ENCODE peak calls at places on chromosomes 4 and X, in four cellular contexts. H is CD4-positive, alpha-beta T cell; T is CD14-positive monocyte; K is pancreas. F is an unnamed sample.

GRCh38 chrX:122196338-122196737 is 987.7 kb upstream of the GRIA3 start:
- DNase-seq in H (no peak), T (no peak), K (no peak), F (no peak)

GRCh38 chrX:111543212-111543762 is 31.8 kb downstream of the SERTM2 start:
- DNase-seq in H (no peak), T (no peak), K (no peak), F (no peak)

GRCh38 chr4:37693450-37694190 is 7.4 kb upstream of the RELL1 start:
- DNase-seq in H (no peak), T (no peak), K (no peak), F (no peak)

GRCh38 chr4:36320130-36320902 is 38.9 kb downstream of the DTHD1 start:
- DNase-seq in H (no peak), T (no peak), K (no peak), F (no peak)

GRCh38 chrX:52422884-52423283 is 54.1 kb downstream of the XAGE2 start:
- DNase-seq in H (no peak), T (no peak), K (no peak), F (no peak)

GRCh38 chr4:6582889-6583504 is 8.0 kb downstream of the MAN2B2 start:
- DNase-seq in H (no peak), T (no peak), K (no peak), F (no peak)

GRCh38 chr4:5678977-5679376 is 29.4 kb downstream of the EVC2 start:
- DNase-seq in H (no peak), T (no peak), K (no peak), F (no peak)

GRCh38 chr4:147103403-147103946 is 157.8 kb upstream of the TTC29 start:
- DNase-seq in H (no peak), T (no peak), K (no peak), F (peak)

GRCh38 chrX:79036152-79036551 is 91.0 kb downstream of the P2RY10 start:
- DNase-seq in H (no peak), T (no peak), K (no peak), F (no peak)

GRCh38 chrX:53379008-53379710 is 43.3 kb downstream of the SMC1A start:
- DNase-seq in H (no peak), T (no peak), K (no peak), F (no peak)

GRCh38 chr4:41141910-41142309 is 72.4 kb downstream of the APBB2 start:
- DNase-seq in H (no peak), T (no peak), K (no peak), F (no peak)

GRCh38 chr4:45971108-45971507 is 152.7 kb downstream of the GABRG1 start:
- DNase-seq in H (no peak), T (no peak), K (no peak), F (no peak)

GRCh38 chrX:47231167-47231566 is 1.6 kb upstream of the USP11 start:
- DNase-seq in H (no peak), T (no peak), K (no peak), F (no peak)

GRCh38 chr4:8860892-8861575 is 10.6 kb downstream of the HMX1 start:
- DNase-seq in H (no peak), T (no peak), K (no peak), F (no peak)

GRCh38 chr4:185215261-185215660 is 5.9 kb downstream of the SNX25 start:
- DNase-seq in H (no peak), T (no peak), K (no peak), F (no peak)

GRCh38 chr4:113790478-113790877 is 28.9 kb upstream of the CAMK2D start:
- DNase-seq in H (no peak), T (no peak), K (no peak), F (no peak)

GRCh38 chrX:12947545-12948235 is 27.2 kb upstream of the TMSB4X start:
- DNase-seq in H (no peak), T (no peak), K (no peak), F (no peak)

GRCh38 chrX:130079824-130080406 is 30.4 kb downstream of the ELF4 start:
- DNase-seq in H (peak), T (no peak), K (peak), F (no peak)

GRCh38 chr4:24775209-24775608 is 20.2 kb upstream of the SOD3 start:
- DNase-seq in H (no peak), T (no peak), K (no peak), F (no peak)

GRCh38 chrX:74065831-74066390 is 238.1 kb upstream of the ZCCHC13 start:
- DNase-seq in H (no peak), T (no peak), K (no peak), F (no peak)

GRCh38 chrX:146614693-146615524 is 194.7 kb upstream of the CXorf51B start:
- DNase-seq in H (no peak), T (no peak), K (no peak), F (no peak)

GRCh38 chr4:112214397-112215264 is 17.0 kb upstream of the AP1AR start:
- DNase-seq in H (no peak), T (no peak), K (no peak), F (no peak)

GRCh38 chr4:38237139-38237538 is 276.9 kb downstream of the PTTG2 start:
- DNase-seq in H (no peak), T (no peak), K (no peak), F (no peak)

GRCh38 chr4:43356786-43357185 is 464.3 kb downstream of the GRXCR1 start:
- DNase-seq in H (no peak), T (no peak), K (no peak), F (no peak)

GRCh38 chr4:118032691-118033090 is 1.6 kb upstream of the NDST3 start:
- DNase-seq in H (no peak), T (no peak), K (no peak), F (no peak)

GRCh38 chr4:155854597-155855226 is 11.4 kb downstream of the ASIC5 start:
- DNase-seq in H (no peak), T (no peak), K (no peak), F (no peak)

GRCh38 chr4:7732263-7732662 is 207.4 kb downstream of the AFAP1 start:
- DNase-seq in H (no peak), T (no peak), K (no peak), F (no peak)

GRCh38 chrX:48802813-48803261 is 970 bp downstream of the HDAC6 start:
- DNase-seq in H (no peak), T (no peak), K (no peak), F (no peak)

GRCh38 chr4:140633951-140634350 is 65.2 kb upstream of the UCP1 start:
- DNase-seq in H (no peak), T (no peak), K (no peak), F (no peak)

GRCh38 chr4:77697860-77698599 is 92.4 kb downstream of the CXCL13 start:
- DNase-seq in H (no peak), T (no peak), K (peak), F (no peak)
- TF ChIP-seq CTCF in H (no peak), T (no peak), K (no peak), F (peak)

DNA sequence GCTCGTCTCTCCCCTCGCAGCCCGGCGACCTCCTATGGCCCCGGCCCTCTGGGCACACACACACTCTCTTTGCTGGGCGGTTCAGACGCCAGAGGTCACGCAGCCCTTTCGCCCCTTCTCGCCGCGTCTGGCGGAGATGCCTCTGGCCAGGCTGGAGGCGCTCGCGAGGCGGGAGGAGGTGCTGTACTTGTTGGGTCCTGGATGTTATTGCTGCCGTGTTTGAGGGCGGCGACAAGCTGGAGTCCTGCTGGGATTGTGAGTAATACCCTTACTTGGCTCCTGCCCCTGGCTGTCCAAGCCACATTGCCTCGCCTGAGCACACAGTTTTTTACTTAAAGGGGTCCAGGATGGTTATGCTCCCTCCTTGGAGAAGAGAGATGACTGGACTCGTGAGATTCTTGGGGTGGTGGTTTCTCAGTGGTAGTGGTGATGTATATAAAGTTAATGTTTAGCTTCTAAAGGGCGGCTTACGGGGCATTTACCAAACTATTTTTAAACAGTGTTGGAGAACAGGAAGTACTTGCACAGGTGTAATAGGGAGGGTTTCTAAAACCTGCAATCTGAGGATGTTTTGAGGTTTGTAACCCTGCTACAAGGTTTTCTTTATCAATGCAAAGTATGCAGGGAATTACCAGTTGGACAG is 572 bp downstream of the USP53 start:
- DNase-seq in H (peak), T (peak), K (peak), F (peak)
- TF ChIP-seq CTCF in H (no peak), T (no peak), K (no peak), F (peak)

DNA sequence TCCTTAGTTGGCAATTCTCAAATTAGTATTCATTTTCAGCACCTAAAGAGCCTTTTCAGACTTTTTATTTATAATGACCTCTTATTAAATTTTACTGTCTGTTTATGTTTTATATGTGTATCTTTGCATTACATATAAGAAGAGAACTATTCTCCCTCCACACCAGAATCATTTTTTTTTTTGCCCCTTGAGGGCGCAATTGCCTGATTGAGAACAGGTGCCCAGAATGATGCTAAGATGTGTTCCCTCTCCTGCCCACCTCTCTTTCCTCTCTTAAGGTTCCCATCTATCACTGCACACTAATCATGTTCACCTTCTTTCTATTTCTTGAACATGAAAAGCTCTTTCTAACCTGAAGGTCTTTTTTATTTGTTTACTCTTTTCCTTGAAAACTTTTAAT is 44.2 kb upstream of the ADAM29 start:
- DNase-seq in H (no peak), T (no peak), K (no peak), F (no peak)
- TF ChIP-seq CTCF in H (no peak), T (no peak), K (no peak), F (peak)

GRCh38 chrX:136275553-136275952 is 24.4 kb upstream of the MAP7D3 start:
- DNase-seq in H (no peak), T (no peak), K (no peak), F (no peak)

GRCh38 chrX:136269921-136270320 is 18.7 kb upstream of the MAP7D3 start:
- DNase-seq in H (no peak), T (no peak), K (no peak), F (no peak)

GRCh38 chrX:136271300-136271699 is 20.1 kb upstream of the MAP7D3 start:
- DNase-seq in H (no peak), T (no peak), K (no peak), F (no peak)

GRCh38 chrX:136273986-136274385 is 22.8 kb upstream of the MAP7D3 start:
- DNase-seq in H (no peak), T (no peak), K (no peak), F (no peak)

DNA sequence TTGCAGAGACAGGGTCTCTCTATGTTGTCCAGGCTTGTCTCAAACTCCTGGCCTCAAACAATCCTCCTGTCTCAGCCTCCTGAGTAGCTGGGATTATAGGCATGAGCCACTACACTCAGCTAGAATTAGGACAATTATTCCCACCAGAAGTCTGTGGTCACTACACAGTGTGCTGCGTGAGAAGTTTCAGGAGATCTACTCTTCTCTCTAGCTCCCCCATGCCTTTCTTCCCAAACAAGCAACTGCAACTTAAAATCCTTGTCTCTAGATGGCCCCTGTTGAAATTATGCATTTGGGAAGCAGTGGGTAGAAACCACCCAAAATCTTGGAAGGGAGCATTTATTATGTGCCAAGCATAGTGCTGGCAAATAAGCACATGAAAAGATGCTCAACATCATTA is 21.1 kb upstream of the MAP7D3 start:
- DNase-seq in H (no peak), T (no peak), K (no peak), F (no peak)
- TF ChIP-seq CTCF in H (no peak), T (no peak), K (no peak), F (peak)

F was measured in osteocyte.